ENCODE peak calls at places on chromosomes 4 and X, in six cellular contexts. One of them, this sample, is unnamed.

GRCh38 chrX:119871245-119871598 is 311 bp downstream of the RNF113A start:
- DNase-seq in effector memory CD8-positive, alpha-beta T cell: no peak
- DNase-seq in stimulated activated naive CD8-positive, alpha-beta T cell treated with anti-CD3 and anti-CD28 coated beads, Interleukin-15, amount 100 ng/mL, for 72 hours: no peak
- DNase-seq in NCI-H1092 treated with DMSO at 0.1 percent for 48 hours: no peak
- DNase-seq in epithelial cell of prostate: no peak
- DNase-seq in activated CD4-positive, alpha-beta T cell treated with anti-CD3 and anti-CD28 coated beads for 1 hour: no peak
- DNase-seq in this sample: peak

GRCh38 chrX:54178100-54178940 is 4.7 kb downstream of the FAM120C start:
- DNase-seq in effector memory CD8-positive, alpha-beta T cell: no peak
- DNase-seq in stimulated activated naive CD8-positive, alpha-beta T cell treated with anti-CD3 and anti-CD28 coated beads, Interleukin-15, amount 100 ng/mL, for 72 hours: no peak
- DNase-seq in NCI-H1092 treated with DMSO at 0.1 percent for 48 hours: no peak
- DNase-seq in epithelial cell of prostate: peak
- DNase-seq in activated CD4-positive, alpha-beta T cell treated with anti-CD3 and anti-CD28 coated beads for 1 hour: no peak
- DNase-seq in this sample: no peak

GRCh38 chrX:15292861-15293260 is 22.6 kb downstream of the ASB11 start:
- DNase-seq in effector memory CD8-positive, alpha-beta T cell: no peak
- DNase-seq in stimulated activated naive CD8-positive, alpha-beta T cell treated with anti-CD3 and anti-CD28 coated beads, Interleukin-15, amount 100 ng/mL, for 72 hours: no peak
- DNase-seq in NCI-H1092 treated with DMSO at 0.1 percent for 48 hours: no peak
- DNase-seq in epithelial cell of prostate: no peak
- DNase-seq in activated CD4-positive, alpha-beta T cell treated with anti-CD3 and anti-CD28 coated beads for 1 hour: no peak
- DNase-seq in this sample: no peak

GRCh38 chr4:85457752-85458467 is 17.0 kb upstream of the ARHGAP24 start:
- DNase-seq in effector memory CD8-positive, alpha-beta T cell: no peak
- DNase-seq in stimulated activated naive CD8-positive, alpha-beta T cell treated with anti-CD3 and anti-CD28 coated beads, Interleukin-15, amount 100 ng/mL, for 72 hours: no peak
- DNase-seq in NCI-H1092 treated with DMSO at 0.1 percent for 48 hours: no peak
- DNase-seq in epithelial cell of prostate: no peak
- DNase-seq in activated CD4-positive, alpha-beta T cell treated with anti-CD3 and anti-CD28 coated beads for 1 hour: no peak
- DNase-seq in this sample: no peak

GRCh38 chr4:159014896-159015295 is 88.0 kb upstream of the RAPGEF2 start:
- DNase-seq in effector memory CD8-positive, alpha-beta T cell: no peak
- DNase-seq in stimulated activated naive CD8-positive, alpha-beta T cell treated with anti-CD3 and anti-CD28 coated beads, Interleukin-15, amount 100 ng/mL, for 72 hours: no peak
- DNase-seq in NCI-H1092 treated with DMSO at 0.1 percent for 48 hours: no peak
- DNase-seq in epithelial cell of prostate: no peak
- DNase-seq in activated CD4-positive, alpha-beta T cell treated with anti-CD3 and anti-CD28 coated beads for 1 hour: no peak
- DNase-seq in this sample: no peak

GRCh38 chrX:23694606-23695005 is 27.3 kb downstream of the PRDX4 start:
- DNase-seq in effector memory CD8-positive, alpha-beta T cell: peak
- DNase-seq in stimulated activated naive CD8-positive, alpha-beta T cell treated with anti-CD3 and anti-CD28 coated beads, Interleukin-15, amount 100 ng/mL, for 72 hours: peak
- DNase-seq in NCI-H1092 treated with DMSO at 0.1 percent for 48 hours: peak
- DNase-seq in epithelial cell of prostate: no peak
- DNase-seq in activated CD4-positive, alpha-beta T cell treated with anti-CD3 and anti-CD28 coated beads for 1 hour: peak
- DNase-seq in this sample: peak

GRCh38 chr4:37537484-37537883 is 148.7 kb downstream of the RELL1 start:
- DNase-seq in effector memory CD8-positive, alpha-beta T cell: no peak
- DNase-seq in stimulated activated naive CD8-positive, alpha-beta T cell treated with anti-CD3 and anti-CD28 coated beads, Interleukin-15, amount 100 ng/mL, for 72 hours: no peak
- DNase-seq in NCI-H1092 treated with DMSO at 0.1 percent for 48 hours: no peak
- DNase-seq in epithelial cell of prostate: no peak
- DNase-seq in activated CD4-positive, alpha-beta T cell treated with anti-CD3 and anti-CD28 coated beads for 1 hour: no peak
- DNase-seq in this sample: no peak

GRCh38 chrX:30821116-30821515 is 67.9 kb downstream of the TAB3 start:
- DNase-seq in effector memory CD8-positive, alpha-beta T cell: no peak
- DNase-seq in stimulated activated naive CD8-positive, alpha-beta T cell treated with anti-CD3 and anti-CD28 coated beads, Interleukin-15, amount 100 ng/mL, for 72 hours: no peak
- DNase-seq in NCI-H1092 treated with DMSO at 0.1 percent for 48 hours: no peak
- DNase-seq in epithelial cell of prostate: no peak
- DNase-seq in activated CD4-positive, alpha-beta T cell treated with anti-CD3 and anti-CD28 coated beads for 1 hour: no peak
- DNase-seq in this sample: no peak

GRCh38 chr4:127708985-127709384 is 21.2 kb upstream of the SLC25A31 start:
- DNase-seq in effector memory CD8-positive, alpha-beta T cell: no peak
- DNase-seq in stimulated activated naive CD8-positive, alpha-beta T cell treated with anti-CD3 and anti-CD28 coated beads, Interleukin-15, amount 100 ng/mL, for 72 hours: no peak
- DNase-seq in NCI-H1092 treated with DMSO at 0.1 percent for 48 hours: no peak
- DNase-seq in epithelial cell of prostate: peak
- DNase-seq in activated CD4-positive, alpha-beta T cell treated with anti-CD3 and anti-CD28 coated beads for 1 hour: no peak
- DNase-seq in this sample: no peak

GRCh38 chr4:80340036-80340435 is 4.5 kb downstream of the CFAP299 start:
- DNase-seq in effector memory CD8-positive, alpha-beta T cell: no peak
- DNase-seq in stimulated activated naive CD8-positive, alpha-beta T cell treated with anti-CD3 and anti-CD28 coated beads, Interleukin-15, amount 100 ng/mL, for 72 hours: no peak
- DNase-seq in NCI-H1092 treated with DMSO at 0.1 percent for 48 hours: no peak
- DNase-seq in epithelial cell of prostate: no peak
- DNase-seq in activated CD4-positive, alpha-beta T cell treated with anti-CD3 and anti-CD28 coated beads for 1 hour: no peak
- DNase-seq in this sample: no peak

GRCh38 chr4:81453024-81453423 is 18.7 kb downstream of the RASGEF1B start:
- DNase-seq in effector memory CD8-positive, alpha-beta T cell: no peak
- DNase-seq in stimulated activated naive CD8-positive, alpha-beta T cell treated with anti-CD3 and anti-CD28 coated beads, Interleukin-15, amount 100 ng/mL, for 72 hours: no peak
- DNase-seq in NCI-H1092 treated with DMSO at 0.1 percent for 48 hours: no peak
- DNase-seq in epithelial cell of prostate: no peak
- DNase-seq in activated CD4-positive, alpha-beta T cell treated with anti-CD3 and anti-CD28 coated beads for 1 hour: no peak
- DNase-seq in this sample: no peak

GRCh38 chrX:107561468-107562215 is 66.7 kb upstream of the PRPS1 start:
- DNase-seq in effector memory CD8-positive, alpha-beta T cell: no peak
- DNase-seq in stimulated activated naive CD8-positive, alpha-beta T cell treated with anti-CD3 and anti-CD28 coated beads, Interleukin-15, amount 100 ng/mL, for 72 hours: no peak
- DNase-seq in NCI-H1092 treated with DMSO at 0.1 percent for 48 hours: no peak
- DNase-seq in epithelial cell of prostate: no peak
- DNase-seq in activated CD4-positive, alpha-beta T cell treated with anti-CD3 and anti-CD28 coated beads for 1 hour: no peak
- DNase-seq in this sample: no peak

GRCh38 chrX:66110112-66110511 is 53.9 kb upstream of the HEPH start:
- DNase-seq in effector memory CD8-positive, alpha-beta T cell: peak
- DNase-seq in stimulated activated naive CD8-positive, alpha-beta T cell treated with anti-CD3 and anti-CD28 coated beads, Interleukin-15, amount 100 ng/mL, for 72 hours: no peak
- DNase-seq in NCI-H1092 treated with DMSO at 0.1 percent for 48 hours: no peak
- DNase-seq in epithelial cell of prostate: no peak
- DNase-seq in activated CD4-positive, alpha-beta T cell treated with anti-CD3 and anti-CD28 coated beads for 1 hour: no peak
- DNase-seq in this sample: no peak

GRCh38 chr4:2929469-2929868 is 33.7 kb downstream of the NOP14 start:
- DNase-seq in effector memory CD8-positive, alpha-beta T cell: no peak
- DNase-seq in stimulated activated naive CD8-positive, alpha-beta T cell treated with anti-CD3 and anti-CD28 coated beads, Interleukin-15, amount 100 ng/mL, for 72 hours: no peak
- DNase-seq in NCI-H1092 treated with DMSO at 0.1 percent for 48 hours: no peak
- DNase-seq in epithelial cell of prostate: no peak
- DNase-seq in activated CD4-positive, alpha-beta T cell treated with anti-CD3 and anti-CD28 coated beads for 1 hour: no peak
- DNase-seq in this sample: no peak

GRCh38 chr4:94480362-94480951 is 28.7 kb downstream of the PDLIM5 start:
- DNase-seq in effector memory CD8-positive, alpha-beta T cell: no peak
- DNase-seq in stimulated activated naive CD8-positive, alpha-beta T cell treated with anti-CD3 and anti-CD28 coated beads, Interleukin-15, amount 100 ng/mL, for 72 hours: no peak
- DNase-seq in NCI-H1092 treated with DMSO at 0.1 percent for 48 hours: no peak
- DNase-seq in epithelial cell of prostate: no peak
- DNase-seq in activated CD4-positive, alpha-beta T cell treated with anti-CD3 and anti-CD28 coated beads for 1 hour: no peak
- DNase-seq in this sample: no peak

GRCh38 chr4:159357350-159357749 is 254.5 kb downstream of the RAPGEF2 start:
- DNase-seq in effector memory CD8-positive, alpha-beta T cell: no peak
- DNase-seq in stimulated activated naive CD8-positive, alpha-beta T cell treated with anti-CD3 and anti-CD28 coated beads, Interleukin-15, amount 100 ng/mL, for 72 hours: no peak
- DNase-seq in NCI-H1092 treated with DMSO at 0.1 percent for 48 hours: no peak
- DNase-seq in epithelial cell of prostate: no peak
- DNase-seq in activated CD4-positive, alpha-beta T cell treated with anti-CD3 and anti-CD28 coated beads for 1 hour: no peak
- DNase-seq in this sample: no peak

GRCh38 chrX:155068165-155068564 is 2.8 kb downstream of the CMC4 start:
- DNase-seq in effector memory CD8-positive, alpha-beta T cell: no peak
- DNase-seq in stimulated activated naive CD8-positive, alpha-beta T cell treated with anti-CD3 and anti-CD28 coated beads, Interleukin-15, amount 100 ng/mL, for 72 hours: no peak
- DNase-seq in NCI-H1092 treated with DMSO at 0.1 percent for 48 hours: no peak
- DNase-seq in epithelial cell of prostate: no peak
- DNase-seq in activated CD4-positive, alpha-beta T cell treated with anti-CD3 and anti-CD28 coated beads for 1 hour: no peak
- DNase-seq in this sample: no peak

GRCh38 chrX:129139837-129140679 is 383.2 kb downstream of the SMARCA1 start:
- DNase-seq in effector memory CD8-positive, alpha-beta T cell: no peak
- DNase-seq in stimulated activated naive CD8-positive, alpha-beta T cell treated with anti-CD3 and anti-CD28 coated beads, Interleukin-15, amount 100 ng/mL, for 72 hours: no peak
- DNase-seq in NCI-H1092 treated with DMSO at 0.1 percent for 48 hours: peak
- DNase-seq in epithelial cell of prostate: no peak
- DNase-seq in activated CD4-positive, alpha-beta T cell treated with anti-CD3 and anti-CD28 coated beads for 1 hour: no peak
- DNase-seq in this sample: no peak

GRCh38 chrX:143757887-143758286 is 37.3 kb upstream of the SPANXN2 start:
- DNase-seq in effector memory CD8-positive, alpha-beta T cell: no peak
- DNase-seq in stimulated activated naive CD8-positive, alpha-beta T cell treated with anti-CD3 and anti-CD28 coated beads, Interleukin-15, amount 100 ng/mL, for 72 hours: no peak
- DNase-seq in NCI-H1092 treated with DMSO at 0.1 percent for 48 hours: no peak
- DNase-seq in epithelial cell of prostate: no peak
- DNase-seq in activated CD4-positive, alpha-beta T cell treated with anti-CD3 and anti-CD28 coated beads for 1 hour: no peak
- DNase-seq in this sample: no peak

GRCh38 chr4:143253156-143253555 is 68.4 kb downstream of the USP38 start:
- DNase-seq in effector memory CD8-positive, alpha-beta T cell: no peak
- DNase-seq in stimulated activated naive CD8-positive, alpha-beta T cell treated with anti-CD3 and anti-CD28 coated beads, Interleukin-15, amount 100 ng/mL, for 72 hours: no peak
- DNase-seq in NCI-H1092 treated with DMSO at 0.1 percent for 48 hours: no peak
- DNase-seq in epithelial cell of prostate: peak
- DNase-seq in activated CD4-positive, alpha-beta T cell treated with anti-CD3 and anti-CD28 coated beads for 1 hour: no peak
- DNase-seq in this sample: no peak